ENCODE peak calls at places on chromosomes 13 and 19, in four cellular contexts. P is heart right ventricle, W is adipocyte, F is breast epithelium. I is an unnamed sample.
A peak's percentile ranks its signal among the peaks of the same experiment; 100 is the strongest.

GRCh38 chr13:40388617-40389016 is 277.8 kb downstream of the FOXO1 start:
- DNase-seq in W (no peak), F (peak; percentile 23), P (no peak), I (no peak)

GRCh38 chr13:21924958-21925357 is 254.1 kb downstream of the FGF9 start:
- DNase-seq in P (no peak), W (no peak), F (no peak), I (no peak)

GRCh38 chr19:56301886-56302620 is 12.6 kb downstream of the ZSCAN5A start:
- DNase-seq in F (no peak), P (no peak), W (no peak), I (no peak)

GRCh38 chr19:53333071-53333465 is 481 bp upstream of the ZNF845 start:
- DNase-seq in F (peak; percentile 34), W (peak; percentile 68), P (peak; percentile 48), I (no peak)

GRCh38 chr13:24251525-24251924 is 57.9 kb upstream of the C1QTNF9 start:
- DNase-seq in W (no peak), P (no peak), F (no peak), I (no peak)

GRCh38 chr19:5166262-5166661 is 174.3 kb downstream of the PTPRS start:
- DNase-seq in F (no peak), P (no peak), W (peak; percentile 29), I (peak; percentile 86)

GRCh38 chr19:51018745-51019543 is 565 bp downstream of the KLK10 start:
- DNase-seq in P (peak; percentile 39), W (no peak), F (peak; percentile 78), I (no peak)

GRCh38 chr19:48713041-48713863 is 6.3 kb downstream of the MAMSTR start:
- DNase-seq in F (no peak), W (peak; percentile 44), P (no peak), I (no peak)

GRCh38 chr13:43522788-43523187 is 264.0 kb downstream of the ENOX1 start:
- DNase-seq in W (peak; percentile 38), F (no peak), P (no peak), I (peak; percentile 83)

GRCh38 chr19:3366761-3367571 is 583 bp downstream of the NFIC start:
- DNase-seq in W (peak; percentile 64), F (no peak), P (peak; percentile 63), I (no peak)

GRCh38 chr13:95128045-95128643 is 173.1 kb downstream of the ABCC4 start:
- DNase-seq in F (no peak), W (no peak), P (no peak), I (no peak)

GRCh38 chr13:33871207-33872004 is 53.5 kb downstream of the RFC3 start:
- DNase-seq in P (no peak), F (no peak), W (no peak), I (no peak)

GRCh38 chr19:4624733-4625362 is 14.5 kb upstream of the TNFAIP8L1 start:
- DNase-seq in P (no peak), F (no peak), W (no peak), I (no peak)

GRCh38 chr19:47582320-47582909 is 9.5 kb upstream of the ZNF541 start:
- DNase-seq in P (no peak), W (peak; percentile 64), F (no peak), I (peak; percentile 36)

GRCh38 chr19:21910318-21910717 is 74.3 kb upstream of the ZNF43 start:
- DNase-seq in P (no peak), W (no peak), F (no peak), I (no peak)

GRCh38 chr19:51020988-51021651 is 1.6 kb upstream of the KLK10 start:
- DNase-seq in F (peak; percentile 48), W (peak; percentile 45), P (no peak), I (peak; percentile 58)

GRCh38 chr19:32857584-32857983 is 12.0 kb downstream of the SLC7A9 start:
- DNase-seq in W (no peak), F (no peak), P (no peak), I (no peak)

GRCh38 chr19:4256563-4256962 is 9.7 kb downstream of the YJU2 start:
- DNase-seq in W (no peak), F (no peak), P (no peak), I (peak; percentile 6)

GRCh38 chr13:43684947-43685725 is 101.6 kb downstream of the ENOX1 start:
- DNase-seq in W (no peak), F (no peak), P (no peak), I (no peak)

GRCh38 chr13:26344980-26345379 is 91.1 kb downstream of the CDK8 start:
- DNase-seq in W (no peak), P (no peak), F (no peak), I (peak; percentile 5)

GRCh38 chr13:36395280-36395679 is 37.0 kb upstream of the CCNA1 start:
- DNase-seq in W (peak; percentile 90), P (no peak), F (no peak), I (peak; percentile 79)

GRCh38 chr19:51727349-51727880 is 3.6 kb upstream of the HAS1 start:
- DNase-seq in W (peak; percentile 27), P (no peak), F (no peak), I (peak; percentile 87)

GRCh38 chr19:14059652-14060155 is 2.2 kb downstream of the PALM3 start:
- DNase-seq in P (no peak), W (no peak), F (no peak), I (no peak)

GRCh38 chr13:36130542-36131214 is 504 bp downstream of the DCLK1 start:
- DNase-seq in P (peak; percentile 40), F (no peak), W (peak; percentile 67), I (peak; percentile 20)

GRCh38 chr13:36512771-36513170 is 80.5 kb downstream of the CCNA1 start:
- DNase-seq in P (no peak), F (no peak), W (no peak), I (peak; percentile 18)

GRCh38 chr13:29594710-29595379 is 643 bp downstream of the SLC7A1 start:
- DNase-seq in P (peak; percentile 58), F (peak; percentile 69), W (peak; percentile 92), I (peak; percentile 67)

DNA sequence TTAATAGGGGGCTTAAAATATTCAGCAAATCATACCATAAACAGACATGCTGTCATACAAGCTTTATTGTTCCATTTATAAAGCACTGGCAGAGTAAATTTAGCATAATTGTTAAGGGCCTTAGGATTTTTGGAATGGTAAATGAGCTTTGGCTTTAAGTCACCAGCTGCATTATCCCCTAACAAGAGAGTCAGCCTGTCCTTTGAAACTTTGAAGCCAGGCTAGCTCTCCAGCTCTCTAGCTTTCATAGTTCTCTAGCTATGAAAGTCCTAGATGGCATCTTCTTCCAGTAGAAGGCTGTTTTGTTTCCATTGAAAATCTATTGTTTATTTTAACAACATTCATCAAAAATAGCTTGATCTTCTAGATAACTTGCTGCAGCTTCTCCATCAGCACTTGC is 420.8 kb upstream of the GPC6 start:
- DNase-seq in W (no peak), F (no peak), P (no peak), I (no peak)
- H3K4me3 ChIP-seq in W (peak overlapping the region; percentile 78), F (peak overlapping the region; percentile 41), P (peak overlapping the region; percentile 36), I (peak overlapping the region; percentile 21)

GRCh38 chr19:40147693-40148347 is 43.4 kb upstream of the MAP3K10 start:
- DNase-seq in P (no peak), W (peak; percentile 74), F (no peak), I (peak; percentile 80)
- H3K4me3 ChIP-seq in P (no peak overlapping the region), W (peak overlapping the region; percentile 80), F (no peak overlapping the region), I (peak overlapping the region; percentile 61)

GRCh38 chr13:53946500-53946899 is 917.9 kb downstream of the OLFM4 start:
- DNase-seq in F (no peak), P (no peak), W (no peak), I (no peak)

GRCh38 chr13:53941588-53942190 is 913.1 kb downstream of the OLFM4 start:
- DNase-seq in P (no peak), W (no peak), F (no peak), I (no peak)
- H3K4me3 ChIP-seq in P (no peak overlapping the region), W (no peak overlapping the region), F (no peak overlapping the region), I (no peak overlapping the region)

DNA sequence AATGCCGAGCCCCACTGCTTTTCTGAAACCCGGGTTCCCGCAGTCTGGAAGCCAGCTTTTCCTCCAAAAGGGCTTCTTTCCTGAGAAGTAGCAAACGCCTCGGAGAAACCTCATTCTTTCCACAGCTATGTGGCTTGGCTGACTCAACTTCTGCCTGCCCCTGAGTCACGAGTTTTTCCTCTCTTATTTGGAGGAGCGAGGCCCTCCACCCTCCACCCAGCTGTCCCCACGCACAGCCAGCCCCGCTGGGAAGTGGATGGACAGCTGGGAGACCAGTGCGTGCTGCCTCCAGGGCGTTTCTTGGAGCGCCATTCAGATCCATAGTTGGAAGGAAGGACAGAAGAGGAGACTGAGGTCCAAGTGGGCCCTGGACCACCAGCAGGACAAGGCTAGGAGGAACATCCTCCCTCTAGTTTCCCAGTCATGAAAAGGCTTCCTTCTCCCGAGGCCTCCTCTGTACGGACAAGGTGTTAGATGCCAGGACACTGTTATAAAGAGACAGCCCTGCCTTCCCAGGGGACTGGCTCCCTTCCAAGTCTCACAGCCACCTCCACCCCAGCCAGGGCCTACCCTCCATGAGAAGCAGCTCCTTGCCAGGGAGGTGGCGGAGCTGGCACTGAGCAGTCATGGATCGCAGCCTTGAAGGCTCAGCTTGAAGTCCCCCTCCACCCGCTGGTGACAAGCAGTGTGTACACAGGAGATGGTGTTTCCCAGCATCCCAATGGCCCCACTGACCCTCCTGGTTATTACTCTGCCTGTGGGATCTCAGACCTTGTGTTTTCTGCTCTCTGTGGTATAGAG is 2.5 kb upstream of the PLEKHF1 start:
- DNase-seq in W (peak; percentile 96), P (peak; percentile 65), F (peak; percentile 68), I (peak; percentile 94)
- H3K4me3 ChIP-seq in W (peak overlapping the region; percentile 64), P (peak overlapping the region; percentile 20), F (peak overlapping the region; percentile 16), I (no peak overlapping the region)

GRCh38 chr13:20415288-20415644 is 110.4 kb downstream of the CRYL1 start:
- DNase-seq in P (no peak), F (no peak), W (no peak), I (no peak)

GRCh38 chr13:20412761-20413355 is 112.8 kb downstream of the CRYL1 start:
- DNase-seq in P (no peak), W (peak; percentile 4), F (no peak), I (no peak)

GRCh38 chr13:20414475-20415287 is 111.0 kb downstream of the CRYL1 start:
- DNase-seq in P (no peak), F (no peak), W (no peak), I (no peak)

GRCh38 chr13:20410726-20411125 is 114.9 kb downstream of the CRYL1 start:
- DNase-seq in F (no peak), W (no peak), P (no peak), I (no peak)

GRCh38 chr13:20411638-20412342 is 113.9 kb downstream of the CRYL1 start:
- DNase-seq in F (no peak), P (no peak), W (no peak), I (no peak)
- H3K4me3 ChIP-seq in F (no peak overlapping the region), P (no peak overlapping the region), W (no peak overlapping the region), I (no peak overlapping the region)

GRCh38 chr13:20129076-20129475 is 31.8 kb downstream of the GJA3 start:
- DNase-seq in W (no peak), F (no peak), P (no peak), I (no peak)

GRCh38 chr13:20126460-20127262 is 34.2 kb downstream of the GJA3 start:
- DNase-seq in P (peak; percentile 32), F (no peak), W (no peak), I (no peak)

GRCh38 chr13:20127263-20127562 is 33.6 kb downstream of the GJA3 start:
- DNase-seq in F (no peak), P (no peak), W (no peak), I (no peak)

GRCh38 chr13:20128459-20128927 is 32.4 kb downstream of the GJA3 start:
- DNase-seq in W (no peak), P (no peak), F (no peak), I (no peak)

GRCh38 chr13:20127563-20128458 is 33.0 kb downstream of the GJA3 start:
- DNase-seq in W (peak; percentile 35), F (peak; percentile 25), P (peak; percentile 78), I (peak; percentile 40)
- H3K4me3 ChIP-seq in W (peak overlapping the region; percentile 80), F (peak overlapping the region; percentile 57), P (peak overlapping the region; percentile 70), I (peak overlapping the region; percentile 49)